ENCODE peak calls at places on chromosomes 5 and 9, in nine cellular contexts. One of them, this sample, is unnamed.

GRCh38 chr5:39755452-39755851 is 330.7 kb upstream of the DAB2 start:
- ATAC-seq in A549: peak
- ATAC-seq in gastrocnemius medialis: no peak
- ATAC-seq in pancreas: no peak
- ATAC-seq in DND-41: no peak
- ATAC-seq in lower lobe of right lung: no peak
- ATAC-seq in CD4-positive, CD25-positive, alpha-beta regulatory T cell: no peak
- ATAC-seq in CD8-positive, alpha-beta T cell: no peak
- ATAC-seq in PC-3: peak
- ATAC-seq in this sample: no peak

GRCh38 chr5:39517800-39518199 is 93.0 kb upstream of the DAB2 start:
- ATAC-seq in A549: peak
- ATAC-seq in gastrocnemius medialis: no peak
- ATAC-seq in pancreas: peak
- ATAC-seq in DND-41: no peak
- ATAC-seq in lower lobe of right lung: no peak
- ATAC-seq in CD4-positive, CD25-positive, alpha-beta regulatory T cell: no peak
- ATAC-seq in CD8-positive, alpha-beta T cell: no peak
- ATAC-seq in PC-3: peak
- ATAC-seq in this sample: peak

GRCh38 chr9:124511891-124512805 is 4.9 kb upstream of the NR5A1 start:
- ATAC-seq in A549: peak
- ATAC-seq in gastrocnemius medialis: no peak
- ATAC-seq in pancreas: peak
- ATAC-seq in DND-41: no peak
- ATAC-seq in lower lobe of right lung: peak
- ATAC-seq in CD4-positive, CD25-positive, alpha-beta regulatory T cell: no peak
- ATAC-seq in CD8-positive, alpha-beta T cell: no peak
- ATAC-seq in PC-3: no peak
- ATAC-seq in this sample: no peak

GRCh38 chr9:116166713-116167112 is 13.1 kb downstream of the PAPPA start:
- ATAC-seq in A549: no peak
- ATAC-seq in gastrocnemius medialis: no peak
- ATAC-seq in pancreas: no peak
- ATAC-seq in DND-41: no peak
- ATAC-seq in lower lobe of right lung: no peak
- ATAC-seq in CD4-positive, CD25-positive, alpha-beta regulatory T cell: no peak
- ATAC-seq in CD8-positive, alpha-beta T cell: no peak
- ATAC-seq in PC-3: no peak
- ATAC-seq in this sample: no peak

GRCh38 chr9:16398676-16399075 is 471.8 kb downstream of the BNC2 start:
- ATAC-seq in A549: no peak
- ATAC-seq in gastrocnemius medialis: no peak
- ATAC-seq in pancreas: no peak
- ATAC-seq in DND-41: no peak
- ATAC-seq in lower lobe of right lung: no peak
- ATAC-seq in CD4-positive, CD25-positive, alpha-beta regulatory T cell: no peak
- ATAC-seq in CD8-positive, alpha-beta T cell: no peak
- ATAC-seq in PC-3: peak
- ATAC-seq in this sample: no peak

GRCh38 chr5:16952968-16953671 is 17.0 kb upstream of the MYO10 start:
- ATAC-seq in A549: no peak
- ATAC-seq in gastrocnemius medialis: no peak
- ATAC-seq in pancreas: no peak
- ATAC-seq in DND-41: no peak
- ATAC-seq in lower lobe of right lung: no peak
- ATAC-seq in CD4-positive, CD25-positive, alpha-beta regulatory T cell: no peak
- ATAC-seq in CD8-positive, alpha-beta T cell: no peak
- ATAC-seq in PC-3: no peak
- ATAC-seq in this sample: no peak

GRCh38 chr5:62256161-62257017 is 49.6 kb upstream of the KIF2A start:
- ATAC-seq in A549: no peak
- ATAC-seq in gastrocnemius medialis: no peak
- ATAC-seq in pancreas: peak
- ATAC-seq in DND-41: peak
- ATAC-seq in lower lobe of right lung: no peak
- ATAC-seq in CD4-positive, CD25-positive, alpha-beta regulatory T cell: peak
- ATAC-seq in CD8-positive, alpha-beta T cell: peak
- ATAC-seq in PC-3: no peak
- ATAC-seq in this sample: no peak

GRCh38 chr5:148830220-148830619 is 3.8 kb downstream of the ADRB2 start:
- ATAC-seq in A549: no peak
- ATAC-seq in gastrocnemius medialis: no peak
- ATAC-seq in pancreas: no peak
- ATAC-seq in DND-41: no peak
- ATAC-seq in lower lobe of right lung: no peak
- ATAC-seq in CD4-positive, CD25-positive, alpha-beta regulatory T cell: no peak
- ATAC-seq in CD8-positive, alpha-beta T cell: no peak
- ATAC-seq in PC-3: no peak
- ATAC-seq in this sample: no peak

GRCh38 chr5:159912033-159912800 is 4.1 kb upstream of the ADRA1B start:
- ATAC-seq in A549: peak
- ATAC-seq in gastrocnemius medialis: peak
- ATAC-seq in pancreas: no peak
- ATAC-seq in DND-41: no peak
- ATAC-seq in lower lobe of right lung: peak
- ATAC-seq in CD4-positive, CD25-positive, alpha-beta regulatory T cell: no peak
- ATAC-seq in CD8-positive, alpha-beta T cell: no peak
- ATAC-seq in PC-3: peak
- ATAC-seq in this sample: peak

GRCh38 chr5:130868186-130868821 is 296.8 kb downstream of the HINT1 start:
- ATAC-seq in A549: no peak
- ATAC-seq in gastrocnemius medialis: no peak
- ATAC-seq in pancreas: no peak
- ATAC-seq in DND-41: no peak
- ATAC-seq in lower lobe of right lung: no peak
- ATAC-seq in CD4-positive, CD25-positive, alpha-beta regulatory T cell: no peak
- ATAC-seq in CD8-positive, alpha-beta T cell: no peak
- ATAC-seq in PC-3: no peak
- ATAC-seq in this sample: no peak

GRCh38 chr9:129365196-129365595 is 187.1 kb upstream of the IER5L start:
- ATAC-seq in A549: no peak
- ATAC-seq in gastrocnemius medialis: no peak
- ATAC-seq in pancreas: no peak
- ATAC-seq in DND-41: no peak
- ATAC-seq in lower lobe of right lung: no peak
- ATAC-seq in CD4-positive, CD25-positive, alpha-beta regulatory T cell: no peak
- ATAC-seq in CD8-positive, alpha-beta T cell: no peak
- ATAC-seq in PC-3: no peak
- ATAC-seq in this sample: no peak

GRCh38 chr9:129361196-129361595 is 183.1 kb upstream of the IER5L start:
- ATAC-seq in A549: no peak
- ATAC-seq in gastrocnemius medialis: no peak
- ATAC-seq in pancreas: no peak
- ATAC-seq in DND-41: no peak
- ATAC-seq in lower lobe of right lung: no peak
- ATAC-seq in CD4-positive, CD25-positive, alpha-beta regulatory T cell: no peak
- ATAC-seq in CD8-positive, alpha-beta T cell: no peak
- ATAC-seq in PC-3: no peak
- ATAC-seq in this sample: no peak

GRCh38 chr9:129359871-129360536 is 181.9 kb upstream of the IER5L start:
- ATAC-seq in A549: no peak
- ATAC-seq in gastrocnemius medialis: no peak
- ATAC-seq in pancreas: no peak
- ATAC-seq in DND-41: no peak
- ATAC-seq in lower lobe of right lung: peak
- ATAC-seq in CD4-positive, CD25-positive, alpha-beta regulatory T cell: no peak
- ATAC-seq in CD8-positive, alpha-beta T cell: no peak
- ATAC-seq in PC-3: no peak
- ATAC-seq in this sample: no peak

GRCh38 chr9:129363216-129363873 is 185.3 kb upstream of the IER5L start:
- ATAC-seq in A549: no peak
- ATAC-seq in gastrocnemius medialis: no peak
- ATAC-seq in pancreas: no peak
- ATAC-seq in DND-41: no peak
- ATAC-seq in lower lobe of right lung: no peak
- ATAC-seq in CD4-positive, CD25-positive, alpha-beta regulatory T cell: no peak
- ATAC-seq in CD8-positive, alpha-beta T cell: no peak
- ATAC-seq in PC-3: no peak
- ATAC-seq in this sample: no peak

GRCh38 chr9:129362287-129363098 is 184.4 kb upstream of the IER5L start:
- ATAC-seq in A549: peak
- ATAC-seq in gastrocnemius medialis: no peak
- ATAC-seq in pancreas: peak
- ATAC-seq in DND-41: no peak
- ATAC-seq in lower lobe of right lung: no peak
- ATAC-seq in CD4-positive, CD25-positive, alpha-beta regulatory T cell: no peak
- ATAC-seq in CD8-positive, alpha-beta T cell: no peak
- ATAC-seq in PC-3: no peak
- ATAC-seq in this sample: no peak
- H3K27ac ChIP-seq in A549: peak
- H3K27ac ChIP-seq in gastrocnemius medialis: no peak
- H3K27ac ChIP-seq in pancreas: no peak
- H3K27ac ChIP-seq in DND-41: no peak
- H3K27ac ChIP-seq in lower lobe of right lung: no peak
- H3K27ac ChIP-seq in CD4-positive, CD25-positive, alpha-beta regulatory T cell: no peak
- H3K27ac ChIP-seq in CD8-positive, alpha-beta T cell: no peak
- H3K27ac ChIP-seq in PC-3: no peak
- H3K27ac ChIP-seq in this sample: no peak

GRCh38 chr5:95759634-95760033 is 28.5 kb downstream of the RHOBTB3 start:
- ATAC-seq in A549: peak
- ATAC-seq in gastrocnemius medialis: no peak
- ATAC-seq in pancreas: peak
- ATAC-seq in DND-41: no peak
- ATAC-seq in lower lobe of right lung: peak
- ATAC-seq in CD4-positive, CD25-positive, alpha-beta regulatory T cell: no peak
- ATAC-seq in CD8-positive, alpha-beta T cell: no peak
- ATAC-seq in PC-3: peak
- ATAC-seq in this sample: no peak
- H3K27ac ChIP-seq in A549: peak
- H3K27ac ChIP-seq in gastrocnemius medialis: peak
- H3K27ac ChIP-seq in pancreas: no peak
- H3K27ac ChIP-seq in DND-41: peak
- H3K27ac ChIP-seq in lower lobe of right lung: peak
- H3K27ac ChIP-seq in CD4-positive, CD25-positive, alpha-beta regulatory T cell: no peak
- H3K27ac ChIP-seq in CD8-positive, alpha-beta T cell: no peak
- H3K27ac ChIP-seq in PC-3: peak
- H3K27ac ChIP-seq in this sample: no peak

DNA sequence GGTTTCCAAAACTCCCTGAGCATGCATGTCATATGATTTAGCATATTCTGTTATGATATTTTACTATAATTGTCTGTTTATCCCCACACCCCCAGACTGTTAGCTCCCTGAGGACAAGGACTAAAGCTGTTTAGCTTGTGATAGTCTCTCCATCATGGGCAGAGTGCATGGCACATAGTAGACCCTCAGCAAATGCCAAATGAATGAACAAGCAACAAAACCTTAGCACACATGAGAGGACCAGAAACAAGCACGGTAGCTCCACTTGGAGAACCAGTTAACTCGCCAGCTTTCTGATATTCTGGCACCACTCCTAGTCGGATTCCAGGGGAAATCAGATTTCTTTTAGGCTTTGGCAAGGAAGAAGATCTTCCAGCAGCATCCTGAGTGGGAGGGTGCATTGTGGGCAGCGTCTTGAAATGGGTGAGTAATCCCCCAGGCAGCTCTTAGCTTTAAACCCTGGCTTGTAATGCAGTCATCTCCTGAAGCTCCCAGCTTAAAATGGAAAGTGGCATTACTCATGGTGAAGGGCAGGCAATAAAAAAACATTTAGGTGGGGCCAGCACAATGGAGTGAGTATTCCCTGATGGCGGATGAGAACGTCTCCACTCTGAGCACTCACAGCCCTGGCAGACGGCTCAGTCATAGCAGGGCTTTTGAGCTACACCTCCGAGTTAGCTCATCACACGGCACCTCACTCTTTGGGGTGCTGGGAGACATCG is 41.1 kb downstream of the FGF1 start:
- ATAC-seq in A549: peak
- ATAC-seq in gastrocnemius medialis: peak
- ATAC-seq in pancreas: peak
- ATAC-seq in DND-41: no peak
- ATAC-seq in lower lobe of right lung: peak
- ATAC-seq in CD4-positive, CD25-positive, alpha-beta regulatory T cell: no peak
- ATAC-seq in CD8-positive, alpha-beta T cell: no peak
- ATAC-seq in PC-3: peak
- ATAC-seq in this sample: peak
- H3K27ac ChIP-seq in A549: peak
- H3K27ac ChIP-seq in gastrocnemius medialis: no peak
- H3K27ac ChIP-seq in pancreas: no peak
- H3K27ac ChIP-seq in DND-41: no peak
- H3K27ac ChIP-seq in lower lobe of right lung: no peak
- H3K27ac ChIP-seq in CD4-positive, CD25-positive, alpha-beta regulatory T cell: no peak
- H3K27ac ChIP-seq in CD8-positive, alpha-beta T cell: no peak
- H3K27ac ChIP-seq in PC-3: peak
- H3K27ac ChIP-seq in this sample: peak

GRCh38 chr9:133835273-133835901 is 97.2 kb upstream of the SARDH start:
- ATAC-seq in A549: no peak
- ATAC-seq in gastrocnemius medialis: no peak
- ATAC-seq in pancreas: no peak
- ATAC-seq in DND-41: no peak
- ATAC-seq in lower lobe of right lung: no peak
- ATAC-seq in CD4-positive, CD25-positive, alpha-beta regulatory T cell: no peak
- ATAC-seq in CD8-positive, alpha-beta T cell: no peak
- ATAC-seq in PC-3: no peak
- ATAC-seq in this sample: no peak

GRCh38 chr9:133834080-133834976 is 96.2 kb upstream of the SARDH start:
- ATAC-seq in A549: no peak
- ATAC-seq in gastrocnemius medialis: no peak
- ATAC-seq in pancreas: no peak
- ATAC-seq in DND-41: no peak
- ATAC-seq in lower lobe of right lung: peak
- ATAC-seq in CD4-positive, CD25-positive, alpha-beta regulatory T cell: no peak
- ATAC-seq in CD8-positive, alpha-beta T cell: no peak
- ATAC-seq in PC-3: no peak
- ATAC-seq in this sample: no peak

GRCh38 chr9:133832836-133833235 is 94.7 kb upstream of the SARDH start:
- ATAC-seq in A549: no peak
- ATAC-seq in gastrocnemius medialis: no peak
- ATAC-seq in pancreas: no peak
- ATAC-seq in DND-41: no peak
- ATAC-seq in lower lobe of right lung: no peak
- ATAC-seq in CD4-positive, CD25-positive, alpha-beta regulatory T cell: no peak
- ATAC-seq in CD8-positive, alpha-beta T cell: no peak
- ATAC-seq in PC-3: no peak
- ATAC-seq in this sample: no peak

GRCh38 chr9:133836001-133836758 is 98.0 kb upstream of the SARDH start:
- ATAC-seq in A549: no peak
- ATAC-seq in gastrocnemius medialis: no peak
- ATAC-seq in pancreas: no peak
- ATAC-seq in DND-41: no peak
- ATAC-seq in lower lobe of right lung: no peak
- ATAC-seq in CD4-positive, CD25-positive, alpha-beta regulatory T cell: no peak
- ATAC-seq in CD8-positive, alpha-beta T cell: no peak
- ATAC-seq in PC-3: no peak
- ATAC-seq in this sample: no peak

DNA sequence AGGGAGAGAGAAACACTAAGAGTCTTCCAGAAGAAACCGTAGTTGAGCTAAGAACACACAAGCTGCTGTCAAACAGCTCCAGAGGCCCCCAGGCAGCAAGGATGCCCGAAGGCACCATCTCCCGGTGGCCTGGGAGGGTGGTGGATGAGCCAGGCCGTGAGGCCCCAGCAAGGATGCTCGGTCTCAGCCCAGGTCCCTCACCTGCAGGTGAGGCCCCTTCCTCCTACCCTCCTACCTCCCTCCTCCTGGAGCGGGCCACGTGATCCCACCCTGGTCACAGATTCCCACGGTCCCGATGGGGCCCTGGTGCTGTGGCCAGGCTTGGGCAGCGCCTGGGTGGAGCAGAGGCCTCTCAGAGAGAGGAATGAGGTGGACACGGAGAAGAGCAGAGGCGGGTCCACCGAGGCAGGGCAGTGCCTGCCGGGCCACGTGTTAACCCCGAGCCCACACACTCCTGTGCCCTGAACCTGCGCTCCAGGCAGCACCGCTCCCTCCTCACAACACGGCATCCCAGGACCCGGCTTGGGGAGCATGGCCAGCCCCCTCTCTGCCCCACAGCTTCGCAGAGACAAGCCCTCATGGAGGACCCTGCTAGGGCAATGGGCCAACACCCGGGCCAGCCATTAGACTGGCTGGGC is 95.4 kb upstream of the SARDH start:
- ATAC-seq in A549: no peak
- ATAC-seq in gastrocnemius medialis: no peak
- ATAC-seq in pancreas: no peak
- ATAC-seq in DND-41: no peak
- ATAC-seq in lower lobe of right lung: peak
- ATAC-seq in CD4-positive, CD25-positive, alpha-beta regulatory T cell: no peak
- ATAC-seq in CD8-positive, alpha-beta T cell: no peak
- ATAC-seq in PC-3: no peak
- ATAC-seq in this sample: no peak
- H3K27ac ChIP-seq in A549: no peak
- H3K27ac ChIP-seq in gastrocnemius medialis: no peak
- H3K27ac ChIP-seq in pancreas: no peak
- H3K27ac ChIP-seq in DND-41: no peak
- H3K27ac ChIP-seq in lower lobe of right lung: no peak
- H3K27ac ChIP-seq in CD4-positive, CD25-positive, alpha-beta regulatory T cell: no peak
- H3K27ac ChIP-seq in CD8-positive, alpha-beta T cell: no peak
- H3K27ac ChIP-seq in PC-3: no peak
- H3K27ac ChIP-seq in this sample: no peak

This sample was measured in gastroesophageal sphincter.